ENCODE peak calls at places on chromosomes 5 and 9, in ten cellular contexts. L, E, C, D, I, W, J, V, U and B are unnamed samples.

GRCh38 chr5:5252106-5252505 is 112.0 kb downstream of the ADAMTS16 start:
- DNase-seq in L (no peak), E (no peak), C (no peak), D (no peak), I (no peak), W (no peak), J (no peak), V (no peak), U (no peak), B (no peak)

GRCh38 chr5:175595905-175596304 is 62.0 kb upstream of the HRH2 start:
- DNase-seq in L (no peak), E (no peak), C (no peak), D (no peak), I (no peak), W (no peak), J (no peak), V (no peak), U (no peak), B (no peak)

GRCh38 chr5:14036947-14037346 is 92.5 kb upstream of the DNAH5 start:
- DNase-seq in L (no peak), E (no peak), C (no peak), D (no peak), I (no peak), W (no peak), J (peak), V (no peak), U (no peak), B (no peak)

GRCh38 chr9:87338075-87338989 is 159.3 kb upstream of the DAPK1 start:
- DNase-seq in L (no peak), E (no peak), C (no peak), D (no peak), I (no peak), W (no peak), J (no peak), V (no peak), U (no peak), B (no peak)

GRCh38 chr9:16715404-16715803 is 155.1 kb downstream of the BNC2 start:
- DNase-seq in L (no peak), E (peak), C (no peak), D (no peak), I (no peak), W (peak), J (peak), V (no peak), U (no peak), B (no peak)

GRCh38 chr9:91847576-91847975 is 102.5 kb downstream of the ROR2 start:
- DNase-seq in L (peak), E (peak), C (peak), D (no peak), I (peak), W (peak), J (peak), V (no peak), U (no peak), B (no peak)

GRCh38 chr5:163310992-163311391 is 126.4 kb upstream of the CCNG1 start:
- DNase-seq in L (no peak), E (no peak), C (no peak), D (no peak), I (no peak), W (no peak), J (no peak), V (no peak), U (no peak), B (no peak)

GRCh38 chr9:134165357-134166315 is 1.3 kb upstream of the RNU6ATAC start:
- DNase-seq in L (no peak), E (peak), C (no peak), D (peak), I (no peak), W (peak), J (peak), V (no peak), U (peak), B (peak)

GRCh38 chr5:31291323-31291854 is 97.9 kb downstream of the CDH6 start:
- DNase-seq in L (no peak), E (peak), C (no peak), D (no peak), I (no peak), W (no peak), J (no peak), V (no peak), U (no peak), B (no peak)

GRCh38 chr5:135356522-135357318 is 42.3 kb downstream of the MACROH2A1 start:
- DNase-seq in L (no peak), E (peak), C (peak), D (peak), I (peak), W (peak), J (peak), V (no peak), U (no peak), B (no peak)

GRCh38 chr9:35932732-35933131 is 23.4 kb downstream of the SPAAR start:
- DNase-seq in L (no peak), E (no peak), C (no peak), D (no peak), I (no peak), W (no peak), J (no peak), V (no peak), U (no peak), B (no peak)

GRCh38 chr5:10701567-10702039 is 59.4 kb downstream of the DAP start:
- DNase-seq in L (no peak), E (peak), C (peak), D (no peak), I (no peak), W (peak), J (peak), V (no peak), U (peak), B (no peak)

GRCh38 chr9:36037580-36038169 is 962 bp downstream of the RECK start:
- DNase-seq in L (no peak), E (peak), C (no peak), D (no peak), I (no peak), W (peak), J (no peak), V (no peak), U (no peak), B (no peak)

GRCh38 chr9:4934976-4935672 is 49.9 kb upstream of the JAK2 start:
- DNase-seq in L (no peak), E (peak), C (no peak), D (no peak), I (no peak), W (no peak), J (no peak), V (no peak), U (no peak), B (no peak)

GRCh38 chr5:6404129-6404528 is 25.8 kb upstream of the MED10 start:
- DNase-seq in L (no peak), E (peak), C (no peak), D (no peak), I (no peak), W (no peak), J (no peak), V (no peak), U (no peak), B (no peak)

GRCh38 chr5:138610468-138611294 is 35.5 kb upstream of the HSPA9 start:
- DNase-seq in L (no peak), E (no peak), C (peak), D (peak), I (no peak), W (peak), J (no peak), V (no peak), U (no peak), B (no peak)

GRCh38 chr9:14438232-14438966 is 124.5 kb upstream of the NFIB start:
- DNase-seq in L (no peak), E (no peak), C (no peak), D (no peak), I (no peak), W (no peak), J (no peak), V (no peak), U (no peak), B (no peak)

GRCh38 chr5:66789434-66789833 is 193.2 kb downstream of the MAST4 start:
- DNase-seq in L (no peak), E (no peak), C (no peak), D (no peak), I (no peak), W (no peak), J (no peak), V (no peak), U (no peak), B (no peak)

GRCh38 chr9:121581775-121582600 is 69.4 kb upstream of the DAB2IP start:
- DNase-seq in L (no peak), E (no peak), C (no peak), D (no peak), I (no peak), W (no peak), J (no peak), V (no peak), U (no peak), B (no peak)

GRCh38 chr5:78628260-78629024 is 20.1 kb downstream of the LHFPL2 start:
- DNase-seq in L (no peak), E (no peak), C (no peak), D (no peak), I (no peak), W (no peak), J (peak), V (no peak), U (no peak), B (no peak)

GRCh38 chr9:137640862-137641261 is 22.1 kb downstream of the EHMT1 start:
- DNase-seq in L (no peak), E (no peak), C (no peak), D (no peak), I (no peak), W (no peak), J (no peak), V (no peak), U (no peak), B (no peak)

GRCh38 chr5:169054506-169054905 is 246.4 kb downstream of the SLIT3 start:
- DNase-seq in L (no peak), E (no peak), C (no peak), D (no peak), I (no peak), W (no peak), J (no peak), V (no peak), U (no peak), B (no peak)

GRCh38 chr5:14663734-14664269 is 716 bp upstream of the OTULIN start:
- DNase-seq in L (no peak), E (no peak), C (no peak), D (no peak), I (no peak), W (no peak), J (no peak), V (peak), U (peak), B (no peak)

DNA sequence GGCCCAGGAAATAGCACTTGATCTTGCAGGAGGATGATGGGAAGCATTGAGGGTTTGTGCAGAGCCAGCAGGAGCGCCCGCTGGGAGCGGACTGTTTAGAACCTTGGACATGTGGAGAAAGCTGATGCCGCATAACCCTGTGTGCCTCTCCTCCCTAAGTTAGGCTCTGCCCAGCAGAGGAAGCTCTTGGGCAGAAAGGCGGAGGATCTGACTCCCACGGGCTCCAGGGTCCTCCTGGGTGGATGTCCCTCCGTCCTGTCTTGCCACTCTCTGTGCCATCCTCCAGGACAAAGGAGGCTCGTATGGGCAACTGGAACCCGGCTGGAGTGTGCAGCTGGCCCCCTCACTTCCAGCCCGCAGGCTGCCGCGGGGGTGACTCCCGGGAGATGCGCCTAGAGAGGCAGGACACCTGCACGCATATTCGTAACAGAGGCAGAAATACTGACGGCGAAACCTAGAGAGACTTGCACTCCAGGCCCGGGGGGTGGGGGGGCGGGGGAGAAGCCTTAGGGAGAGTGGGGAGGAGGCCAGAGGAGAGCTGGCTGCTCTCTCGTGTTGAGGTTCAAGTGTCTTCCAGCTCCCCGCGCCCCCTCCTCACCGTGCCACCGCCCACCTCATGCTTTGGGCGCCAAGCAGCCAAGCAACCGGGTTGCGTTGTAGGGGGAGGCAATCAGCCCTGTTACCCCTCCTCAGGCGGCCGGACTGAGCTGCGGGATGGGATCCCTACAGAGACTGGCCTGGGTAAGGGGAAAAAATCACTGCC is 5.4 kb upstream of the FOXE1 start:
- DNase-seq in L (no peak), E (no peak), C (no peak), D (no peak), I (no peak), W (no peak), J (no peak), V (no peak), U (no peak), B (no peak)
- H3K4me3 ChIP-seq in L (no peak), E (no peak), C (no peak), D (no peak), I (no peak), W (no peak), J (peak), V (no peak), U (no peak), B (no peak)

DNA sequence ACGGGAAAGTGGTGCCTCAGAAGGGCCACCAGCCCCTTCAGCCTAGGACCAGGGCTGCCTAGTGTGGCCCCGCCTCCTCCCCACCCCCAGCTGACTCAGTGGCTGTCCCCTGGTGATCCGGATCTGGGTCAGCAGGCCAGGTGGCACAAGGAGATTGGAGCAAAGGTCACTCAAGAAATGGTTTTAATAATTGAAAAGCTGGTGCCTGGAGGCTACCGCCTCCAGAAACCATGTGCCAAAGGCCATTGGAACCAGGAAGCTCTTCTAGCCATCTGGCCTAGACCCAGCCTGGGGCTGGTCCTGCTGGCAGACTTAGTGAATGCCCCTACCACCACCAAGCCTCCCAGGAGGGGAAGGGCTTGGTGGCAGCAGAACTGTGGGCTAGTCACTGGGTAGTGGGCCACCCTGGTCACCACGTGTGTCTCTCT is 1.5 kb downstream of the ST6GALNAC4 start:
- DNase-seq in L (no peak), E (peak), C (peak), D (no peak), I (no peak), W (no peak), J (no peak), V (no peak), U (no peak), B (no peak)
- H3K4me3 ChIP-seq in L (no peak), E (no peak), C (peak), D (peak), I (no peak), W (no peak), J (peak), V (no peak), U (no peak), B (peak)

GRCh38 chr9:97980918-97981827 is 2.0 kb upstream of the ANP32B start:
- DNase-seq in L (no peak), E (peak), C (no peak), D (peak), I (no peak), W (peak), J (no peak), V (no peak), U (no peak), B (no peak)

GRCh38 chr9:97982719-97983523 is at the start of gene ANP32B:
- DNase-seq in L (peak), E (peak), C (peak), D (peak), I (peak), W (peak), J (peak), V (peak), U (peak), B (peak)

GRCh38 chr9:97980479-97980803 is 2.7 kb upstream of the ANP32B start:
- DNase-seq in L (no peak), E (peak), C (no peak), D (peak), I (no peak), W (peak), J (no peak), V (no peak), U (no peak), B (no peak)

GRCh38 chr9:97982191-97982718 is 886 bp upstream of the ANP32B start:
- DNase-seq in L (no peak), E (peak), C (no peak), D (no peak), I (no peak), W (peak), J (no peak), V (no peak), U (no peak), B (no peak)

GRCh38 chr9:97981828-97982164 is 1.3 kb upstream of the ANP32B start:
- DNase-seq in L (no peak), E (peak), C (no peak), D (no peak), I (no peak), W (peak), J (no peak), V (no peak), U (no peak), B (no peak)
- H3K4me3 ChIP-seq in L (no peak), E (no peak), C (no peak), D (no peak), I (no peak), W (no peak), J (peak), V (no peak), U (peak), B (no peak)

GRCh38 chr9:34588671-34589370 is 703 bp downstream of the CNTFR start:
- DNase-seq in L (no peak), E (no peak), C (no peak), D (no peak), I (no peak), W (no peak), J (peak), V (no peak), U (no peak), B (no peak)
- H3K4me3 ChIP-seq in L (no peak), E (no peak), C (peak), D (peak), I (peak), W (no peak), J (peak), V (no peak), U (peak), B (peak)

GRCh38 chr9:75870450-75870849 is 20.0 kb upstream of the PCSK5 start:
- DNase-seq in L (no peak), E (no peak), C (no peak), D (no peak), I (no peak), W (no peak), J (no peak), V (no peak), U (no peak), B (no peak)
- H3K4me3 ChIP-seq in L (no peak), E (no peak), C (no peak), D (no peak), I (no peak), W (no peak), J (no peak), V (no peak), U (no peak), B (no peak)

DNA sequence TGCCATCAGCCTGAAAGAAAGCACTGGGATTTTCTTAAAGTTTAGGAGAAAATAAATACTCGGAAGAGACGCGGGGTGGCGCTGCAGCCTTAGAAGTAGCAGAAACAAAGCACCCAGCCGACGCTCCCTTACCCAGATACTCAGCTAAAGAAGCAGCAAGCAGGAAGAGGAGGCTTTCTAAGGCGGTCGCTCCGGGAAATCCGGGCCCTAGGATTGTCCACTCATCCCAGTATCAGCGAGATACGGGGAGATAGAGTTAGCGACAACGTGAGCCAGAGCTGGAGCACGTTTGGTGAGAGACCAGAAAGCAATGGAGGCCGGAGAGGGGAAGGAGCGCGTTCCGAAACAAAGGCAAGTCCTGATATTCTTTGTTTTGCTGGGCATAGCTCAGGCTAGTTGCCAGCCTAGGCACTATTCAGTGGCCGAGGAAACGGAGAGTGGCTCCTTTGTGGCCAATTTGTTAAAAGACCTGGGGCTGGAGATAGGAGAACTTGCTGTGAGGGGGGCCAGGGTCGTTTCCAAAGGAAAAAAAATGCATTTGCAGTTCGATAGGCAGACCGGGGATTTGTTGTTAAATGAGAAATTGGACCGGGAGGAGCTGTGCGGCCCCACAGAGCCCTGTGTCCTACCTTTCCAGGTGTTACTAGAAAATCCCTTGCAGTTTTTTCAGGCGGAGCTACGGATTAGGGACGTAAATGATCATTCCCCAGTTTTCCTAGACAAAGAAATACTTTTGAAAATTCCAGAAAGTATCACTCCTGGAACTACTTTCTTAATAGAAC is at the start of gene PCDHB2:
- DNase-seq in L (no peak), E (peak), C (peak), D (no peak), I (no peak), W (peak), J (peak), V (no peak), U (no peak), B (no peak)
- H3K4me3 ChIP-seq in L (peak), E (peak), C (peak), D (peak), I (no peak), W (peak), J (peak), V (no peak), U (no peak), B (no peak)

DNA sequence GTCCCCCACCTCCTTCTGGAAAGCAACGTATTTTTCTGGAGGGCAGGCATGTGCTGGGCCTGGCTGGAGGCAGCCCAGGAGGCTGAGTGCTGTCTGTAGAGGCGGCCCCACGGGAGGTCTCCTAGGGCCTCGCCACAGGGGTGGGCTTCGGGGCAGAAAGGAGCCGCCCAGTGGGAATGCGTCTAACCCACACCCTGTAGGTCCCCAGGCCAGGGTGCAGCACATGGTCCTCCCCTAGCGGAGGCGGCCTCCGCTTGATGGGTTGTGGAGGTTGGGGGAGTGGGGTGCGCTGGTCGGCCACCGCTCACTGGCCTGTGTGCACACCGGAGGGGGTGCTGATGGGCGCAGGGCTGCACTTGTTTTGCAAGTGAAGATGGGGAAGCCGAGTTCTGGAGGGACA is 48.3 kb upstream of the UBAC1 start:
- DNase-seq in L (no peak), E (no peak), C (no peak), D (no peak), I (no peak), W (no peak), J (no peak), V (no peak), U (no peak), B (no peak)
- H3K4me3 ChIP-seq in L (no peak), E (no peak), C (no peak), D (no peak), I (no peak), W (no peak), J (no peak), V (no peak), U (no peak), B (no peak)

GRCh38 chr5:44389410-44389879 is at the start of gene FGF10:
- DNase-seq in L (no peak), E (peak), C (peak), D (peak), I (no peak), W (peak), J (peak), V (no peak), U (no peak), B (peak)
- H3K4me3 ChIP-seq in L (peak), E (peak), C (peak), D (peak), I (peak), W (peak), J (peak), V (peak), U (no peak), B (peak)

GRCh38 chr5:129903466-129904101 is 681 bp upstream of the CHSY3 start:
- DNase-seq in L (no peak), E (peak), C (no peak), D (no peak), I (no peak), W (no peak), J (no peak), V (peak), U (peak), B (no peak)
- H3K4me3 ChIP-seq in L (peak), E (peak), C (peak), D (peak), I (peak), W (peak), J (peak), V (peak), U (peak), B (peak)

GRCh38 chr5:139647406-139648204 is 544 bp upstream of the CXXC5 start:
- DNase-seq in L (no peak), E (no peak), C (no peak), D (peak), I (no peak), W (no peak), J (no peak), V (peak), U (no peak), B (peak)
- H3K4me3 ChIP-seq in L (peak), E (peak), C (peak), D (peak), I (peak), W (peak), J (peak), V (peak), U (peak), B (peak)